ENCODE peak calls at places on chromosomes 13 and 19, in eight cellular contexts. M, H, D, B, N, F, T and O are unnamed samples.

GRCh38 chr19:6470173-6470572 is 6.1 kb downstream of the CRB3 start:
- DNase-seq in B (no peak), H (no peak), D (no peak), M (no peak), F (no peak), T (no peak), N (no peak), O (no peak)

GRCh38 chr13:32031025-32031814 is at the start of gene FRY:
- DNase-seq in N (peak), H (peak), D (peak), B (peak), M (peak), F (peak), T (peak), O (peak)

GRCh38 chr19:46529622-46530451 is 34.2 kb upstream of the PNMA8B start:
- DNase-seq in B (no peak), N (peak), T (peak), M (peak), H (peak), D (peak), F (peak), O (peak)

GRCh38 chr13:79659161-79659560 is 178.2 kb downstream of the NDFIP2 start:
- DNase-seq in F (no peak), B (peak), D (peak), N (no peak), H (no peak), M (peak), T (peak), O (no peak)

GRCh38 chr19:42126565-42126964 is 5.7 kb downstream of the POU2F2 start:
- DNase-seq in N (no peak), T (no peak), F (no peak), H (no peak), D (no peak), M (no peak), B (no peak), O (no peak)

GRCh38 chr19:55341191-55342043 is 1.7 kb downstream of the KMT5C start:
- DNase-seq in D (peak), H (peak), M (peak), B (peak), F (peak), T (peak), N (peak), O (peak)

GRCh38 chr13:36031490-36031889 is 99.7 kb downstream of the DCLK1 start:
- DNase-seq in B (peak), D (no peak), T (no peak), N (no peak), H (no peak), M (no peak), F (no peak), O (no peak)

GRCh38 chr19:32637480-32637879 is 37.5 kb downstream of the ANKRD27 start:
- DNase-seq in D (no peak), T (no peak), N (no peak), F (no peak), M (no peak), H (no peak), B (no peak), O (no peak)

GRCh38 chr19:55519461-55520311 is 17.2 kb downstream of the SBK2 start:
- DNase-seq in T (no peak), M (no peak), N (no peak), D (peak), F (no peak), H (no peak), B (peak), O (no peak)

GRCh38 chr13:98496239-98496668 is 80.7 kb downstream of the STK24 start:
- DNase-seq in M (no peak), F (no peak), T (no peak), B (no peak), D (no peak), N (no peak), H (no peak), O (no peak)

GRCh38 chr13:112997188-112998135 is 28.4 kb downstream of the MCF2L start:
- DNase-seq in N (peak), D (peak), T (no peak), B (no peak), M (no peak), F (no peak), H (peak), O (no peak)

GRCh38 chr13:23433171-23434153 is at the start of gene SACS:
- DNase-seq in T (peak), B (peak), D (no peak), N (no peak), F (no peak), H (no peak), M (peak), O (peak)

GRCh38 chr19:42461700-42462324 is 19.1 kb upstream of the CXCL17 start:
- DNase-seq in B (no peak), D (peak), T (no peak), M (no peak), H (no peak), N (no peak), F (no peak), O (no peak)

GRCh38 chr19:53294786-53295441 is 27.4 kb upstream of the VN1R4 start:
- DNase-seq in M (no peak), H (no peak), N (no peak), D (no peak), T (peak), F (no peak), B (peak), O (no peak)

GRCh38 chr19:18208098-18208951 is 4.5 kb upstream of the RAB3A start:
- DNase-seq in B (peak), H (peak), D (peak), M (peak), T (peak), F (no peak), N (no peak), O (no peak)

GRCh38 chr19:47729799-47730520 is 15.4 kb upstream of the NOP53 start:
- DNase-seq in N (peak), H (peak), M (peak), T (peak), D (peak), F (no peak), B (no peak), O (peak)
- H3K4me3 ChIP-seq in N (peak), H (peak), M (no peak), T (peak), D (no peak), F (peak), B (peak), O (no peak)

DNA sequence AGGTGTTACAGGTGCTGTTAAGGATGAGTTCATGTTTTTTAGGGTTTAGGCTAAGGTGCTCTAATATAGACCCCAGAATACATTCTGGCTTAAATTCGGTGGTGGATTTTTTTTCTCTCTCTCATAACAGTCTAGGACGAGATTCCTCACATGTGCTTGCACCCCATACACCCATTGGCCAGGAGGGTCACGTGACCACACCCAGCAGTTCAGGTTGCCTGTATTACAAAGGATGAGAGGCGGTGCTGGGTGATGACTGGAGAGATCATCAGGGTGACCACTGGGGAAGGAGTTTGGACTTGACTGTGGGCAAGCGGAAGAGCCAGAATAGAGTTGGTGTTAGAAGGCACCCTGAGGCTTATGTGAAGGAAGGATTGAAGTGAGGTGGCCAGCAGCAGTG is 27.7 kb downstream of the PPP2R1A start:
- DNase-seq in H (no peak), F (no peak), N (no peak), M (no peak), D (no peak), B (no peak), T (no peak), O (no peak)
- H3K27ac ChIP-seq in H (no peak), F (no peak), N (no peak), M (no peak), D (no peak), B (no peak), T (no peak), O (no peak)

GRCh38 chr13:114067381-114067885 is 65.0 kb downstream of the RASA3 start:
- DNase-seq in D (no peak), N (no peak), H (no peak), F (no peak), T (no peak), M (no peak), B (peak), O (no peak)
- H3K4me3 ChIP-seq in D (no peak), N (no peak), H (no peak), F (peak), T (no peak), M (no peak), B (no peak), O (no peak)

DNA sequence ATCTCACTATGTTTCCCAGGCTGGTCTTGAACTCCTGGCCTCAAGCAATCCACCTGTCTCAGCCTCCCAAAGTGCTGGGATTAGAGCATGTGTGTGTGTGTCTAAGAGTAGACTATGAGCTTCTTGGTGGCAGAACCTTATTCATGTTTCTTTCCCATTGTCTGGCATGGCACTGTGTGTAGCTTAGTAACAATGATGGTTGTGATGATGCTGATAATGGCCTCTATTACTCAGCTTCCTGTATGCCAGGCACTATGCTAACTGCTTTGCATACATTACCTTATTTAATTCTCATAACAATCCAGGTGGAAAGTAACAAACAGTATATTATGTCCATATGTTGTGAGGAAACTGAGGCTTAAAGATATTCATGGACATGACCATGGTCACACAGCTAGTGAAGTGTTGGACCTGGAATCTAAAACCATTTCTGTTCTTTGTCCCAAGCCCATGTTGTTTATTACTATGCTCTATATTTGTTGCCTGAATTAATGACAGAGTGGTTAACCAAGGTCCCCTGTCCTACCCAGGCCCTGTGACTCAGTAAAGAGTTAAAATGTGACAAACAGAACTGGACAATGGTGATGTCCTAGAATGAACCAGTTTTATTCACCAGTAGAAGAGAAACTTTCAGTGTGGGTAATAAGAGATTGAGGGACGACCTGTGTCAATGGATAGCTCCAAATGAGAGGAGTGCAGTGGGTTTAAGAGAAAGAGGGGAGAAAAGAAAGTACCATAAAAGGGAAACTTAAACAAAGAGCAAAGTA is 109.6 kb downstream of the KLF5 start:
- DNase-seq in T (no peak), N (no peak), B (peak), H (no peak), D (peak), M (no peak), F (no peak), O (no peak)
- H3K27ac ChIP-seq in T (no peak), N (peak), B (peak), H (no peak), D (peak), M (peak), F (no peak), O (peak)

DNA sequence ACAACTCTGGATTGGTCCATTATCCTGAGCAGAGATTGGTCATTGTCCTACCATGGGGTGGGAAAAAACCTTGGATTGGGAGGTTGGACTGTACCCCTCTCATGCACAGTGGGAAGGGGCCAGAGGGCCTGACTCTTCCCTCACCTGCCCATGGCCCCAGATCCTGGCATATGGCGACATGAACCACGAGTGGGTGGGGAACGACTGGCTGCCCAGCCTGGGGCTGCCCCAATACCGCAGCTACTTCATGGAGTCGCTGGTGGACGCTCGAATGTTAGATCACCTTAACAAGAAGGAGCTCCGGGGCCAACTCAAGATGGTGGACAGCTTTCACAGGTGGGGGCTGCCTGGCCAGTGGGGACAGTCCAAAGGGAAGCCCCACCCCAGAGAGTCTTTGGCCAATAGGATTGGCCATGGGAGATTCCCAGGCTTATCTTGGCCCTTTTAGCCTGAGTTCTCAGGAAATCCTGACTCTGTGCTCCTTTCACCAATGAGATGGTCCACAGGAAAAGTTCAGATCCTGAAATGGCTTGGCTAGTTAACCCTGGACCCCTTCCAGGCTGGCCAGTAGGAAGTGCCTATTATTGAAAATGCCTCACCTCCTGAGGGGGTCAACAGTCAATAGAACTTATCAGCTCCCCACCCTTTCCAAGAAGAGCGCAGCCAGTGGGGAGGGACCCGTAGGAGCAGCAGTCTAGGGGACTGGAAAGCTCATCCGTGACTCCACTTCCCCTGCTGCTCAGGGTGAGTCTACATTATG is 7.1 kb downstream of the HRC start:
- DNase-seq in D (no peak), M (no peak), F (no peak), B (no peak), H (peak), T (no peak), N (no peak), O (no peak)
- H3K4me3 ChIP-seq in D (no peak), M (no peak), F (no peak), B (no peak), H (peak), T (peak), N (peak), O (no peak)

GRCh38 chr19:49808762-49809154 is 4.3 kb downstream of the FUZ start:
- DNase-seq in H (peak), F (peak), N (peak), D (peak), M (peak), B (peak), T (peak), O (peak)
- H3K27ac ChIP-seq in H (peak), F (peak), N (peak), D (peak), M (peak), B (no peak), T (no peak), O (peak)

GRCh38 chr19:1445932-1446712 is 3.8 kb upstream of the APC2 start:
- DNase-seq in M (peak), D (no peak), H (peak), B (no peak), N (no peak), T (peak), F (no peak), O (peak)
- H3K4me3 ChIP-seq in M (peak), D (peak), H (no peak), B (no peak), N (peak), T (peak), F (no peak), O (peak)

GRCh38 chr13:100559886-100560285 is 28.7 kb downstream of the GGACT start:
- DNase-seq in D (no peak), T (no peak), N (no peak), M (no peak), B (no peak), F (no peak), H (no peak), O (no peak)
- H3K27ac ChIP-seq in D (no peak), T (no peak), N (no peak), M (no peak), B (no peak), F (no peak), H (no peak), O (no peak)

GRCh38 chr13:20332361-20333096 is 100.4 kb upstream of the GJB6 start:
- DNase-seq in D (no peak), M (no peak), T (no peak), H (no peak), B (peak), N (no peak), F (no peak), O (no peak)
- H3K4me3 ChIP-seq in D (no peak), M (no peak), T (no peak), H (no peak), B (no peak), N (no peak), F (no peak), O (no peak)